ENCODE peak calls at places on chromosome 12, in five cellular contexts. J is mammary epithelial cell, O is PC-3, F is fibroblast of lung, S is H1. M is an unnamed sample. For H3K36me3, the result is how much of the 10 kb centered on the place peaks cover.

GRCh38 chr12:99911076-99911475 is 73.7 kb downstream of the ANKS1B start:
- DNase-seq in J (peak), S (no peak), O (peak), F (peak), M (peak)

GRCh38 chr12:87427770-87428169 is 601.4 kb downstream of the C12orf50 start:
- DNase-seq in O (peak), S (no peak), J (peak), F (no peak), M (peak)

GRCh38 chr12:93571854-93572711 is at the start of gene SOCS2:
- DNase-seq in J (peak), F (peak), O (peak), S (peak), M (peak)

GRCh38 chr12:130710001-130710732 is 5.9 kb downstream of the RIMBP2 start:
- DNase-seq in O (no peak), J (no peak), S (peak), F (no peak), M (no peak)

GRCh38 chr12:71942259-71942658 is 3.6 kb downstream of the TPH2 start:
- DNase-seq in O (no peak), J (no peak), F (no peak), S (no peak), M (no peak)

GRCh38 chr12:21975293-21975692 is 34.1 kb upstream of the ABCC9 start:
- DNase-seq in J (no peak), O (no peak), F (no peak), S (no peak), M (no peak)

GRCh38 chr12:122871851-122872785 is 23.8 kb downstream of the VPS37B start:
- DNase-seq in O (peak), S (peak), F (peak), J (peak), M (peak)

GRCh38 chr12:120474092-120474960 is 4.8 kb upstream of the SRSF9 start:
- DNase-seq in J (peak), S (no peak), O (peak), F (no peak), M (peak)

GRCh38 chr12:2856901-2857495 is at the start of gene TEX52:
- DNase-seq in O (no peak), F (no peak), J (no peak), S (peak), M (no peak)

GRCh38 chr12:130026608-130027176 is 122.9 kb upstream of the TMEM132D start:
- DNase-seq in S (peak), F (no peak), J (no peak), O (peak), M (no peak)

GRCh38 chr12:80807640-80808288 is 91.1 kb downstream of the MYF5 start:
- DNase-seq in O (peak), J (no peak), S (no peak), F (no peak), M (no peak)

GRCh38 chr12:53603804-53604203 is 22.4 kb downstream of the ATF7 start:
- DNase-seq in F (no peak), O (no peak), S (no peak), J (no peak), M (no peak)

GRCh38 chr12:97452230-97452629 is 10.4 kb upstream of the RMST start:
- DNase-seq in O (no peak), J (no peak), F (no peak), S (no peak), M (no peak)

GRCh38 chr12:48618541-48618940 is 48.7 kb upstream of the LALBA start:
- DNase-seq in F (peak), J (peak), S (peak), O (peak), M (peak)

GRCh38 chr12:6370994-6371754 is 4.2 kb downstream of the SCNN1A start:
- DNase-seq in S (peak), F (peak), O (peak), J (peak), M (peak)

GRCh38 chr12:64088431-64089349 is 133.4 kb downstream of the KICS2 start:
- DNase-seq in F (peak), J (peak), O (peak), S (no peak), M (peak)

GRCh38 chr12:125187780-125188741 is 122.8 kb downstream of the AACS start:
- DNase-seq in F (no peak), S (peak), J (no peak), O (peak), M (no peak)
- TF ChIP-seq EZH2 in F (peak), S (no peak), J (peak), O (no peak), M (no peak)

DNA sequence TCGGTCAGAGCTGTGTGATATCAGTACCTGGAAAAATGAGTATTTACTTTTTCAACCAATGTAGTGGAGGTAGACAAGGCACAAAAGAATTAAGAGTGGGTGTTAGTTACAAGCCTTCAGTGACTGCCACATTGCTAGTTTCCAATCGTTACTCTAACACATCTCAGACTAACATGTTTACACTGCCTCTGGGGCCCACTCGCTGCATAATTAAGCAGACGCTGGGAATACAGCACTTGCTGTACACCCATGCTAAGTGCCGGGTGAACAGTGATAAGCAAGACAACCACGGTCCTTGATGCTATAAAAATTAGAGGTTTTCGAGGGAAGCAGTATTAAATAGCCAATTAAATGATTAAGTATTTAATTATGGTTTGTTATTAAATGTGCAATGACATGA is 1147.6 kb downstream of the AACS start:
- DNase-seq in F (no peak), J (no peak), O (no peak), S (no peak), M (no peak)
- H3K36me3 ChIP-seq in F (under half), J (under half), O (under half), S (under half), M (under half)

DNA sequence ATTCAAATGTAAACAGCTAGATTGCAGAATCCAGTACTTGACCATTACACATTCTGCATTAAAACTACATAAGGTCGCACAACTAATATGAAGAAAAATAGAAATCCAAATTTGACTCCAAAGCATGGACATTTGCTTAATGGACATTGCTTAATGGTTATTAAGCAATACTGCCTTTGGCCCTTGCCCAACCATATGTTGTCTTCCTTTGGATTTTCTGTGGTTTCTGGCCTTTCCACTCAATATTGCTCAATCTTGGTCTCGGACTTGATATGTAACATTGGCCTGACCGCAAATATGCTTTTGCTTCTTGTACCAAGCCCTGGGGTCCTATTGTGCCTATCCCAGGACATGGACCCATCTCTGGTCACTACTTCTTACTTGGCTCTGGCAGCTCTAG is 67.2 kb downstream of the PTPRR start:
- DNase-seq in S (no peak), J (peak), F (peak), O (no peak), M (peak)
- TF ChIP-seq EZH2 in S (no peak), J (no peak), F (no peak), O (no peak), M (no peak)

GRCh38 chr12:132647858-132648257 is 29.3 kb downstream of the P2RX2 start:
- DNase-seq in O (no peak), S (no peak), F (no peak), J (no peak), M (no peak)
- H3K36me3 ChIP-seq in O (half or more), S (half or more), F (under half), J (under half), M (under half)

GRCh38 chr12:114669501-114670256 is 14.3 kb downstream of the TBX3 start:
- DNase-seq in O (peak), S (peak), J (peak), F (peak), M (no peak)
- TF ChIP-seq EZH2 in O (no peak), S (peak), J (no peak), F (no peak), M (peak)

GRCh38 chr12:118044577-118044976 is 16.4 kb downstream of the WSB2 start:
- DNase-seq in J (no peak), O (no peak), S (no peak), F (no peak), M (no peak)
- H3K36me3 ChIP-seq in J (under half), O (under half), S (under half), F (under half), M (under half)

DNA sequence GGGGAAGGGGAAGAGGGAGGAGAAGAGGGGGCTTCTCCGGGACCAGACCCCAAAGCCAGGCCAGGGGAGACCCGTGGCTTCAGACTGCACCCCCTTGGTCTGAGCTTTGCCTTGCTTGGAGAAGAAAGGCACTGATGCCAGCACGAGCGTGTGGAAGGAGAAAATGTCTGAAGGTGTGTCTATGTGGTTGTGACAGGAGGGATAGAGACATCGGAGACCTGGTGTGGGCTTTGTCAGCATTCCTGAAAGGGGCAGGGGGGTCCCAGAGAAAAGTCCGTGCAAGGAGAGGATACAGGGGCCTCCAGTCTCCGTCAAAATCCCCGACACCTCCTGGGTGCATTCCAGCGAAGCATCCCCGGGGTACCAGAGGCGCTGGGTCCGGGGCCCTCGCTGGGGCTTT is 139.0 kb upstream of the LHX5 start:
- DNase-seq in J (no peak), S (no peak), F (no peak), O (no peak), M (no peak)
- TF ChIP-seq EZH2 in J (no peak), S (no peak), F (no peak), O (no peak), M (no peak)

M was measured in astrocyte.